ENCODE peak calls at places on chromosomes 5 and 9, in seven cellular contexts. One of them, this sample, is unnamed.

GRCh38 chr5:15615859-15616258 is 115.9 kb downstream of the FBXL7 start:
- DNase-seq in lower leg skin: no peak
- DNase-seq in psoas muscle: no peak
- DNase-seq in AG09309: peak; percentile 39
- DNase-seq in heart right ventricle: no peak
- DNase-seq in MCF 10A: no peak
- DNase-seq in tibial artery: no peak
- DNase-seq in this sample: no peak

GRCh38 chr9:80191108-80191507 is 619.3 kb downstream of the TLE4 start:
- DNase-seq in lower leg skin: no peak
- DNase-seq in psoas muscle: no peak
- DNase-seq in AG09309: no peak
- DNase-seq in heart right ventricle: no peak
- DNase-seq in MCF 10A: no peak
- DNase-seq in tibial artery: no peak
- DNase-seq in this sample: no peak

GRCh38 chr9:125574136-125574877 is 132.7 kb downstream of the MAPKAP1 start:
- DNase-seq in lower leg skin: no peak
- DNase-seq in psoas muscle: no peak
- DNase-seq in AG09309: no peak
- DNase-seq in heart right ventricle: no peak
- DNase-seq in MCF 10A: no peak
- DNase-seq in tibial artery: no peak
- DNase-seq in this sample: no peak

GRCh38 chr5:8650197-8650596 is 781.2 kb downstream of the MTRR start:
- DNase-seq in lower leg skin: no peak
- DNase-seq in psoas muscle: no peak
- DNase-seq in AG09309: peak; percentile 3
- DNase-seq in heart right ventricle: no peak
- DNase-seq in MCF 10A: no peak
- DNase-seq in tibial artery: no peak
- DNase-seq in this sample: no peak

GRCh38 chr5:68730220-68731010 is 363.4 kb upstream of the SLC30A5 start:
- DNase-seq in lower leg skin: no peak
- DNase-seq in psoas muscle: no peak
- DNase-seq in AG09309: peak; percentile 74
- DNase-seq in heart right ventricle: no peak
- DNase-seq in MCF 10A: peak; percentile 46
- DNase-seq in tibial artery: no peak
- DNase-seq in this sample: peak; percentile 50

GRCh38 chr9:113536483-113537226 is 73.1 kb downstream of the RGS3 start:
- DNase-seq in lower leg skin: no peak
- DNase-seq in psoas muscle: peak; percentile 73
- DNase-seq in AG09309: no peak
- DNase-seq in heart right ventricle: peak; percentile 83
- DNase-seq in MCF 10A: no peak
- DNase-seq in tibial artery: peak; percentile 93
- DNase-seq in this sample: peak; percentile 94

GRCh38 chr9:75148551-75148950 is 60.2 kb downstream of the OSTF1 start:
- DNase-seq in lower leg skin: no peak
- DNase-seq in psoas muscle: no peak
- DNase-seq in AG09309: peak; percentile 82
- DNase-seq in heart right ventricle: no peak
- DNase-seq in MCF 10A: peak; percentile 9
- DNase-seq in tibial artery: no peak
- DNase-seq in this sample: no peak

GRCh38 chr5:72647806-72648205 is 140.6 kb upstream of the ZNF366 start:
- DNase-seq in lower leg skin: no peak
- DNase-seq in psoas muscle: no peak
- DNase-seq in AG09309: no peak
- DNase-seq in heart right ventricle: no peak
- DNase-seq in MCF 10A: no peak
- DNase-seq in tibial artery: no peak
- DNase-seq in this sample: no peak

GRCh38 chr9:77594963-77595362 is 53.2 kb downstream of the GNA14 start:
- DNase-seq in lower leg skin: no peak
- DNase-seq in psoas muscle: no peak
- DNase-seq in AG09309: no peak
- DNase-seq in heart right ventricle: no peak
- DNase-seq in MCF 10A: no peak
- DNase-seq in tibial artery: no peak
- DNase-seq in this sample: no peak
- TF ChIP-seq CTCF in lower leg skin: no peak
- TF ChIP-seq CTCF in psoas muscle: no peak
- TF ChIP-seq CTCF in AG09309: no peak
- TF ChIP-seq CTCF in heart right ventricle: no peak
- TF ChIP-seq CTCF in MCF 10A: no peak
- TF ChIP-seq CTCF in tibial artery: no peak
- TF ChIP-seq CTCF in this sample: no peak

DNA sequence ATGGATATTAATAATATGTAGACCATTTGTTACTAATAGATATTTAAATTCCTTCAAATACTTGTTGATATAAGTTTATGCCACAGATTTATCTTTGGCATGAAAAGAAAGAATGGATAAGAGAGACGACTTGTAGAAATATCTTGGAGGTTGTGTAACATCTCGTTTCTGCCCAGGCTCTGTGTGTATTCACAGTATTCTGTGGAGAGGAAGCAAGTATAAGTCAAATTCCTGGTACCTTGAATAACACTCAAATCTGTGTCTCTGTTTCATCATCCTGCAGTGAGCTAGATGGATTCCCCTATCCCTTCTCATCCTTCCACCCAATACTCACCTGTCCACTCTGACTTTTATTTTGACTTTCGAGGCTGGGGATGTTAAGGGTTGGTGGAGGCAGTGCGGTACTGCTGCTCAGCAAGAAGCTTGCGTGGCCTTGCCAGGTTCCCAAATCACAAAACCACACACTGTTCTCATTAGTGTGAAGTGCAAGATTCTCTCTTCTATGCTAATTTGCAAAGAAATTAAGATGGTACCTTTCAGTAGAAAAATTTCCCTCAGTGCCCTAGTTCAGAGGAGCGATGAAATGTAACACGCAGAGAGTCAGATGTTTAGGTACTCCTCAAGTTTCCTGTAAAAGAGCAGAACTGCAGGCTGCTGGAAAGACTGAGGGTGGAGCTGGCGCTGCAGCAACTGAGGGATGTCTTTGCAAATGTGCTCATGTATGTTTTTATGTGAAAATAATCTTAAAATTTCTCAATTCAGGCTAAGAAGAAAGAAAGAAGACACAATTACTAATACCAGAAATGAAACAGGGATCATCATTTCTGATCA is 42.6 kb upstream of the ANKRD18A start:
- DNase-seq in lower leg skin: peak; percentile 40
- DNase-seq in psoas muscle: no peak
- DNase-seq in AG09309: no peak
- DNase-seq in heart right ventricle: no peak
- DNase-seq in MCF 10A: peak; percentile 25
- DNase-seq in tibial artery: no peak
- DNase-seq in this sample: no peak
- TF ChIP-seq CTCF in lower leg skin: no peak
- TF ChIP-seq CTCF in psoas muscle: no peak
- TF ChIP-seq CTCF in AG09309: no peak
- TF ChIP-seq CTCF in heart right ventricle: peak; percentile 47
- TF ChIP-seq CTCF in MCF 10A: peak; percentile 28
- TF ChIP-seq CTCF in tibial artery: no peak
- TF ChIP-seq CTCF in this sample: no peak

GRCh38 chr5:164672190-164672589 is 1166.8 kb downstream of the MAT2B start:
- DNase-seq in lower leg skin: no peak
- DNase-seq in psoas muscle: no peak
- DNase-seq in AG09309: no peak
- DNase-seq in heart right ventricle: no peak
- DNase-seq in MCF 10A: no peak
- DNase-seq in tibial artery: no peak
- DNase-seq in this sample: no peak

DNA sequence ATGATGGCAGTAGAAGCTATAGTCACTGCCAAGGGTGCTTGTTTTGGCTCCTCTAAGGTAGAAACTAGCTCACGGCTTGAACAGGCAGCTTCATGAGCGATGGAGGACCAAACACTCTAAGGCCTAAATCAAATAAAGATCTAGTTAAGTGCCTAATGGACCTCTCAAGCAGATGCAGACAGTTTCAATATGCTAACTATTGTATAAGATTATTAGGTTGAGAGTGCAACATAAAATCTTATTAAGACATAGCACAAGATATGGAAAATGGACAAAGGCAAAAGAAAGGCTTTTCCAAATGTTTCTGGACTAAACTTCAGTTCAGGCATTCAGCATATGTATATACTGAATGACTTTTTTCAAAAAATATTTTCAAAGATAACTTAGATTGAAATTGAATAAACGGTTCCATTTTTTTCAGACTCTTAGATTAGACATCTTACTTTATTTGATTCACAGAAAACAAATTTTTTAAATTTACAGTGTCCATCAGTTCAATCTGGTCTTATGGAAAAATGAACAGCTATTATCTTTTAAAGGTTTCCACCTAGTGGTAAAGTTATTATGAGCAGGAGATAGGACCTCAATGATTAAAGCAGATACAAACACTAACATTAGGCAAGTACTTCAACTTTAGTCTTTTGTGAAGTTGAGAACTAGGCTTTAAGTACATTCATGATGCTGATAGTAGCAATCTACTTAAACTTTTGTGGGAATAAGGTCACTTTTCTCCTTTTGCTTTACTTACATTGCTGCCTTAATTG is 1167.7 kb downstream of the MAT2B start:
- DNase-seq in lower leg skin: no peak
- DNase-seq in psoas muscle: no peak
- DNase-seq in AG09309: no peak
- DNase-seq in heart right ventricle: no peak
- DNase-seq in MCF 10A: peak; percentile 42
- DNase-seq in tibial artery: no peak
- DNase-seq in this sample: no peak
- TF ChIP-seq CTCF in lower leg skin: no peak
- TF ChIP-seq CTCF in psoas muscle: no peak
- TF ChIP-seq CTCF in AG09309: no peak
- TF ChIP-seq CTCF in heart right ventricle: no peak
- TF ChIP-seq CTCF in MCF 10A: peak; percentile 54
- TF ChIP-seq CTCF in tibial artery: no peak
- TF ChIP-seq CTCF in this sample: no peak

DNA sequence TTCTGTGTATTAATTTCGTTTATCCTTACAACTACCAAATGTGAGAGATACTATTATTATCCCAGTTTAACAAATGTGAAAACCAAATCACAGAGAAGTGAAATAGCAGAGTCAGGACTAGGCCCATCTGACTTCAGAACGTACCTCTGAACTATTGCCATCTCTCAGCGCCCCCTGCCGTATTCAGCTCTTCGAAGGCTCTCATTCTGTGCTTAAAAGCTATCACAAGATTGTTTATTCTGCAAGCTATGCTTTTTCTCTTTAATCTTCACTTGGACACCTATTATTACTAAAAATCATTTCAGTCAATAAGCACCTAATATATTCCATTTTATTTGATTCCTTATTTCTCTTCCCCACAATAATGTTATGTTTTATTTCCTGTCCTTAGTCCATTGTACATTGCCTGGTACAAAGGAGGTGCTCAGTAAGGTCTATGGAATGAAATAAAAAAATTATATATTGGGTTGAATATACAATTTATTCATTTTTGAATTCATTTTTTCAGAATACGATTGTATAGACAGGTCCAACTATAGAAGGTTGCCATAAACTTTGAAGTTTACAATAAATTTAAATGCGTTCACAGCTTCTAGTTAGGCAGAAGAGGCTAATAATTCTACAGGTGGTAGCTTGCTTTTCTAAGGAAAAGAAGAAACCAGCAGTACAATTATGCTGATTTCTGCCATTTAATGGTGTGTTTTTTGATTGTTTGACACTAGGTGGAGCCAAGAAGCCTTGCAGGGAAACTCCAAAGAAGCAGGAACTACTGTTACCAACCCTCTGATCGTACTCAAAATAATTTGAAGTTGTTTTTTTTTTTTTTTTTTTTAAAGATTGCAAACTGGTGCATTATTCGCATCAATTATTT is 202.2 kb upstream of the DMRTA1 start:
- DNase-seq in lower leg skin: no peak
- DNase-seq in psoas muscle: no peak
- DNase-seq in AG09309: no peak
- DNase-seq in heart right ventricle: no peak
- DNase-seq in MCF 10A: peak; percentile 55
- DNase-seq in tibial artery: no peak
- DNase-seq in this sample: no peak
- TF ChIP-seq CTCF in lower leg skin: no peak
- TF ChIP-seq CTCF in psoas muscle: peak; percentile 53
- TF ChIP-seq CTCF in AG09309: peak; percentile 68
- TF ChIP-seq CTCF in heart right ventricle: peak; percentile 46
- TF ChIP-seq CTCF in MCF 10A: peak; percentile 30
- TF ChIP-seq CTCF in tibial artery: peak; percentile 25
- TF ChIP-seq CTCF in this sample: peak; percentile 2

DNA sequence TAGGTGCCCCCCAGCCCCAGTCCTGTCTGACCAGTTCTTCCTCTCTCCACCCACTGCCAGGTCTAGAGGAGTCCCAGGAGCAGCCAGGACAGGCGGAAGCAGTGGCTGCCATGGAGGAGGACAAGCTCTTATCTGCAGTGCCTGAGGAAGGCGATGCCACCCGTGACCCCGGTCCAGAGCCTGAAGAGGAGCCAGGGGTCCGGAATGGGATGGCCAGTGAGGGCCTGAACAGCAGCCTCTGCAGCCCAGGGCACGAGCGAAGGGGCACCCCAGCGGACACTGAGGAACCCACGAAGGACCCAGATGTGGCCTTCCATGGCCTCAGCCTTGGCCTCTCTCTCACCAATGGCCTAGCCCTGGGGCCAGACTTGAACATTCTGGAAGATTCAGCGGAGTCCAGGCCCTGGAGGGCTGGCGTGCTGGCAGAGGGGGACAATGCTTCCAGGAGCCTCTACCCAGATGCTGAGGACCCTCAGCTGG is 13.8 kb downstream of the PSD2 start:
- DNase-seq in lower leg skin: no peak
- DNase-seq in psoas muscle: no peak
- DNase-seq in AG09309: no peak
- DNase-seq in heart right ventricle: no peak
- DNase-seq in MCF 10A: no peak
- DNase-seq in tibial artery: no peak
- DNase-seq in this sample: no peak
- TF ChIP-seq CTCF in lower leg skin: no peak
- TF ChIP-seq CTCF in psoas muscle: no peak
- TF ChIP-seq CTCF in AG09309: no peak
- TF ChIP-seq CTCF in heart right ventricle: no peak
- TF ChIP-seq CTCF in MCF 10A: no peak
- TF ChIP-seq CTCF in tibial artery: no peak
- TF ChIP-seq CTCF in this sample: no peak

This sample was measured in heart left ventricle.